ENCODE peak calls at places on chromosome 19, in nine cellular contexts. One of them, this sample, is unnamed.

GRCh38 chr19:39599116-39599515 is 3.2 kb upstream of the LGALS13 start:
- DNase-seq in Karpas-422: peak; percentile 82
- DNase-seq in lower lobe of right lung: no peak
- DNase-seq in endothelial cell of umbilical vein: peak; percentile 18
- DNase-seq in pancreas: no peak
- DNase-seq in fibroblast of the conjunctiva: no peak
- DNase-seq in stimulated activated CD8-positive, alpha-beta memory T cell treated with anti-CD3 and anti-CD28 coated beads, Interleukin-7, amount 100 ng/mL, for 1 hour: no peak
- DNase-seq in heart left ventricle: no peak
- DNase-seq in lower leg skin: no peak
- DNase-seq in this sample: peak; percentile 55

GRCh38 chr19:10998045-10998533 is 37.3 kb downstream of the SMARCA4 start:
- DNase-seq in Karpas-422: no peak
- DNase-seq in lower lobe of right lung: no peak
- DNase-seq in endothelial cell of umbilical vein: no peak
- DNase-seq in pancreas: no peak
- DNase-seq in fibroblast of the conjunctiva: peak; percentile 38
- DNase-seq in stimulated activated CD8-positive, alpha-beta memory T cell treated with anti-CD3 and anti-CD28 coated beads, Interleukin-7, amount 100 ng/mL, for 1 hour: no peak
- DNase-seq in heart left ventricle: no peak
- DNase-seq in lower leg skin: no peak
- DNase-seq in this sample: no peak

GRCh38 chr19:33440682-33441081 is 67.2 kb downstream of the CEBPG start:
- DNase-seq in Karpas-422: no peak
- DNase-seq in lower lobe of right lung: peak; percentile 21
- DNase-seq in endothelial cell of umbilical vein: no peak
- DNase-seq in pancreas: no peak
- DNase-seq in fibroblast of the conjunctiva: no peak
- DNase-seq in stimulated activated CD8-positive, alpha-beta memory T cell treated with anti-CD3 and anti-CD28 coated beads, Interleukin-7, amount 100 ng/mL, for 1 hour: no peak
- DNase-seq in heart left ventricle: no peak
- DNase-seq in lower leg skin: no peak
- DNase-seq in this sample: no peak

GRCh38 chr19:44912854-44913253 is 1.6 kb upstream of the APOC1 start:
- DNase-seq in Karpas-422: no peak
- DNase-seq in lower lobe of right lung: peak; percentile 76
- DNase-seq in endothelial cell of umbilical vein: no peak
- DNase-seq in pancreas: no peak
- DNase-seq in fibroblast of the conjunctiva: no peak
- DNase-seq in stimulated activated CD8-positive, alpha-beta memory T cell treated with anti-CD3 and anti-CD28 coated beads, Interleukin-7, amount 100 ng/mL, for 1 hour: no peak
- DNase-seq in heart left ventricle: no peak
- DNase-seq in lower leg skin: no peak
- DNase-seq in this sample: no peak

GRCh38 chr19:3360494-3361383 is 5.6 kb upstream of the NFIC start:
- DNase-seq in Karpas-422: peak; percentile 67
- DNase-seq in lower lobe of right lung: peak; percentile 79
- DNase-seq in endothelial cell of umbilical vein: peak; percentile 47
- DNase-seq in pancreas: no peak
- DNase-seq in fibroblast of the conjunctiva: no peak
- DNase-seq in stimulated activated CD8-positive, alpha-beta memory T cell treated with anti-CD3 and anti-CD28 coated beads, Interleukin-7, amount 100 ng/mL, for 1 hour: peak; percentile 50
- DNase-seq in heart left ventricle: peak; percentile 86
- DNase-seq in lower leg skin: peak; percentile 73
- DNase-seq in this sample: peak; percentile 59

GRCh38 chr19:34556500-34556899 is 74.9 kb downstream of the WTIP start:
- DNase-seq in Karpas-422: peak; percentile 83
- DNase-seq in lower lobe of right lung: no peak
- DNase-seq in endothelial cell of umbilical vein: peak; percentile 8
- DNase-seq in pancreas: peak; percentile 39
- DNase-seq in fibroblast of the conjunctiva: peak; percentile 16
- DNase-seq in stimulated activated CD8-positive, alpha-beta memory T cell treated with anti-CD3 and anti-CD28 coated beads, Interleukin-7, amount 100 ng/mL, for 1 hour: no peak
- DNase-seq in heart left ventricle: no peak
- DNase-seq in lower leg skin: no peak
- DNase-seq in this sample: peak; percentile 45

GRCh38 chr19:48991823-48992570 is 1.1 kb downstream of the GYS1 start:
- DNase-seq in Karpas-422: peak; percentile 70
- DNase-seq in lower lobe of right lung: peak; percentile 63
- DNase-seq in endothelial cell of umbilical vein: peak; percentile 70
- DNase-seq in pancreas: no peak
- DNase-seq in fibroblast of the conjunctiva: peak; percentile 75
- DNase-seq in stimulated activated CD8-positive, alpha-beta memory T cell treated with anti-CD3 and anti-CD28 coated beads, Interleukin-7, amount 100 ng/mL, for 1 hour: no peak
- DNase-seq in heart left ventricle: peak; percentile 74
- DNase-seq in lower leg skin: peak; percentile 69
- DNase-seq in this sample: peak; percentile 81

GRCh38 chr19:47608908-47609879 is at the start of gene BICRA:
- DNase-seq in Karpas-422: peak; percentile 93
- DNase-seq in lower lobe of right lung: peak; percentile 91
- DNase-seq in endothelial cell of umbilical vein: peak; percentile 62
- DNase-seq in pancreas: peak; percentile 86
- DNase-seq in fibroblast of the conjunctiva: peak; percentile 57
- DNase-seq in stimulated activated CD8-positive, alpha-beta memory T cell treated with anti-CD3 and anti-CD28 coated beads, Interleukin-7, amount 100 ng/mL, for 1 hour: peak; percentile 62
- DNase-seq in heart left ventricle: peak; percentile 83
- DNase-seq in lower leg skin: peak; percentile 74
- DNase-seq in this sample: peak; percentile 85

GRCh38 chr19:41356984-41357739 is 3.4 kb upstream of the TGFB1 start:
- DNase-seq in Karpas-422: no peak
- DNase-seq in lower lobe of right lung: no peak
- DNase-seq in endothelial cell of umbilical vein: no peak
- DNase-seq in pancreas: no peak
- DNase-seq in fibroblast of the conjunctiva: no peak
- DNase-seq in stimulated activated CD8-positive, alpha-beta memory T cell treated with anti-CD3 and anti-CD28 coated beads, Interleukin-7, amount 100 ng/mL, for 1 hour: no peak
- DNase-seq in heart left ventricle: no peak
- DNase-seq in lower leg skin: no peak
- DNase-seq in this sample: no peak

GRCh38 chr19:7200739-7201138 is 93.5 kb downstream of the INSR start:
- DNase-seq in Karpas-422: no peak
- DNase-seq in lower lobe of right lung: no peak
- DNase-seq in endothelial cell of umbilical vein: no peak
- DNase-seq in pancreas: no peak
- DNase-seq in fibroblast of the conjunctiva: no peak
- DNase-seq in stimulated activated CD8-positive, alpha-beta memory T cell treated with anti-CD3 and anti-CD28 coated beads, Interleukin-7, amount 100 ng/mL, for 1 hour: no peak
- DNase-seq in heart left ventricle: no peak
- DNase-seq in lower leg skin: no peak
- DNase-seq in this sample: no peak

GRCh38 chr19:13006431-13007281 is 11.4 kb downstream of the NFIX start:
- DNase-seq in Karpas-422: no peak
- DNase-seq in lower lobe of right lung: no peak
- DNase-seq in endothelial cell of umbilical vein: no peak
- DNase-seq in pancreas: no peak
- DNase-seq in fibroblast of the conjunctiva: no peak
- DNase-seq in stimulated activated CD8-positive, alpha-beta memory T cell treated with anti-CD3 and anti-CD28 coated beads, Interleukin-7, amount 100 ng/mL, for 1 hour: no peak
- DNase-seq in heart left ventricle: no peak
- DNase-seq in lower leg skin: no peak
- DNase-seq in this sample: no peak

GRCh38 chr19:11225815-11226214 is 13.6 kb upstream of the ANGPTL8 start:
- DNase-seq in Karpas-422: no peak
- DNase-seq in lower lobe of right lung: no peak
- DNase-seq in endothelial cell of umbilical vein: no peak
- DNase-seq in pancreas: no peak
- DNase-seq in fibroblast of the conjunctiva: no peak
- DNase-seq in stimulated activated CD8-positive, alpha-beta memory T cell treated with anti-CD3 and anti-CD28 coated beads, Interleukin-7, amount 100 ng/mL, for 1 hour: no peak
- DNase-seq in heart left ventricle: no peak
- DNase-seq in lower leg skin: no peak
- DNase-seq in this sample: no peak

GRCh38 chr19:2041436-2041685 is 9.7 kb downstream of the MKNK2 start:
- DNase-seq in Karpas-422: no peak
- DNase-seq in lower lobe of right lung: no peak
- DNase-seq in endothelial cell of umbilical vein: no peak
- DNase-seq in pancreas: no peak
- DNase-seq in fibroblast of the conjunctiva: no peak
- DNase-seq in stimulated activated CD8-positive, alpha-beta memory T cell treated with anti-CD3 and anti-CD28 coated beads, Interleukin-7, amount 100 ng/mL, for 1 hour: no peak
- DNase-seq in heart left ventricle: no peak
- DNase-seq in lower leg skin: no peak
- DNase-seq in this sample: no peak

GRCh38 chr19:23512151-23512925 is 117.1 kb upstream of the ZNF91 start:
- DNase-seq in Karpas-422: no peak
- DNase-seq in lower lobe of right lung: no peak
- DNase-seq in endothelial cell of umbilical vein: no peak
- DNase-seq in pancreas: no peak
- DNase-seq in fibroblast of the conjunctiva: no peak
- DNase-seq in stimulated activated CD8-positive, alpha-beta memory T cell treated with anti-CD3 and anti-CD28 coated beads, Interleukin-7, amount 100 ng/mL, for 1 hour: no peak
- DNase-seq in heart left ventricle: no peak
- DNase-seq in lower leg skin: no peak
- DNase-seq in this sample: no peak

GRCh38 chr19:3881272-3882040 is 971 bp downstream of the ATCAY start:
- DNase-seq in Karpas-422: no peak
- DNase-seq in lower lobe of right lung: no peak
- DNase-seq in endothelial cell of umbilical vein: no peak
- DNase-seq in pancreas: no peak
- DNase-seq in fibroblast of the conjunctiva: no peak
- DNase-seq in stimulated activated CD8-positive, alpha-beta memory T cell treated with anti-CD3 and anti-CD28 coated beads, Interleukin-7, amount 100 ng/mL, for 1 hour: no peak
- DNase-seq in heart left ventricle: no peak
- DNase-seq in lower leg skin: no peak
- DNase-seq in this sample: no peak

GRCh38 chr19:35220315-35220921 is 8.1 kb downstream of the FAM187B start:
- DNase-seq in Karpas-422: no peak
- DNase-seq in lower lobe of right lung: no peak
- DNase-seq in endothelial cell of umbilical vein: peak; percentile 9
- DNase-seq in pancreas: no peak
- DNase-seq in fibroblast of the conjunctiva: no peak
- DNase-seq in stimulated activated CD8-positive, alpha-beta memory T cell treated with anti-CD3 and anti-CD28 coated beads, Interleukin-7, amount 100 ng/mL, for 1 hour: no peak
- DNase-seq in heart left ventricle: no peak
- DNase-seq in lower leg skin: no peak
- DNase-seq in this sample: no peak

GRCh38 chr19:35845215-35846037 is 6.9 kb downstream of the NPHS1 start:
- DNase-seq in Karpas-422: no peak
- DNase-seq in lower lobe of right lung: no peak
- DNase-seq in endothelial cell of umbilical vein: no peak
- DNase-seq in pancreas: peak; percentile 78
- DNase-seq in fibroblast of the conjunctiva: no peak
- DNase-seq in stimulated activated CD8-positive, alpha-beta memory T cell treated with anti-CD3 and anti-CD28 coated beads, Interleukin-7, amount 100 ng/mL, for 1 hour: no peak
- DNase-seq in heart left ventricle: no peak
- DNase-seq in lower leg skin: no peak
- DNase-seq in this sample: no peak

GRCh38 chr19:51637362-51637978 is 7.3 kb upstream of the SIGLEC5 start:
- DNase-seq in Karpas-422: peak; percentile 79
- DNase-seq in lower lobe of right lung: no peak
- DNase-seq in endothelial cell of umbilical vein: peak; percentile 19
- DNase-seq in pancreas: no peak
- DNase-seq in fibroblast of the conjunctiva: no peak
- DNase-seq in stimulated activated CD8-positive, alpha-beta memory T cell treated with anti-CD3 and anti-CD28 coated beads, Interleukin-7, amount 100 ng/mL, for 1 hour: no peak
- DNase-seq in heart left ventricle: no peak
- DNase-seq in lower leg skin: no peak
- DNase-seq in this sample: peak; percentile 21

GRCh38 chr19:35549174-35549788 is 3.9 kb downstream of the TMEM147 start:
- DNase-seq in Karpas-422: peak; percentile 90
- DNase-seq in lower lobe of right lung: no peak
- DNase-seq in endothelial cell of umbilical vein: peak; percentile 48
- DNase-seq in pancreas: peak; percentile 67
- DNase-seq in fibroblast of the conjunctiva: peak; percentile 30
- DNase-seq in stimulated activated CD8-positive, alpha-beta memory T cell treated with anti-CD3 and anti-CD28 coated beads, Interleukin-7, amount 100 ng/mL, for 1 hour: peak; percentile 16
- DNase-seq in heart left ventricle: peak; percentile 48
- DNase-seq in lower leg skin: peak; percentile 46
- DNase-seq in this sample: peak; percentile 82

GRCh38 chr19:5996598-5997320 is 18.8 kb upstream of the RANBP3 start:
- DNase-seq in Karpas-422: no peak
- DNase-seq in lower lobe of right lung: no peak
- DNase-seq in endothelial cell of umbilical vein: no peak
- DNase-seq in pancreas: no peak
- DNase-seq in fibroblast of the conjunctiva: no peak
- DNase-seq in stimulated activated CD8-positive, alpha-beta memory T cell treated with anti-CD3 and anti-CD28 coated beads, Interleukin-7, amount 100 ng/mL, for 1 hour: no peak
- DNase-seq in heart left ventricle: no peak
- DNase-seq in lower leg skin: no peak
- DNase-seq in this sample: no peak

GRCh38 chr19:40277356-40277755 is 7.8 kb downstream of the AKT2 start:
- DNase-seq in Karpas-422: no peak
- DNase-seq in lower lobe of right lung: no peak
- DNase-seq in endothelial cell of umbilical vein: no peak
- DNase-seq in pancreas: no peak
- DNase-seq in fibroblast of the conjunctiva: no peak
- DNase-seq in stimulated activated CD8-positive, alpha-beta memory T cell treated with anti-CD3 and anti-CD28 coated beads, Interleukin-7, amount 100 ng/mL, for 1 hour: no peak
- DNase-seq in heart left ventricle: no peak
- DNase-seq in lower leg skin: no peak
- DNase-seq in this sample: no peak

GRCh38 chr19:8148410-8149231 is 771 bp downstream of the FBN3 start:
- DNase-seq in Karpas-422: no peak
- DNase-seq in lower lobe of right lung: peak; percentile 58
- DNase-seq in endothelial cell of umbilical vein: no peak
- DNase-seq in pancreas: no peak
- DNase-seq in fibroblast of the conjunctiva: no peak
- DNase-seq in stimulated activated CD8-positive, alpha-beta memory T cell treated with anti-CD3 and anti-CD28 coated beads, Interleukin-7, amount 100 ng/mL, for 1 hour: no peak
- DNase-seq in heart left ventricle: no peak
- DNase-seq in lower leg skin: no peak
- DNase-seq in this sample: no peak

GRCh38 chr19:55370305-55370988 is at the start of gene IL11:
- DNase-seq in Karpas-422: no peak
- DNase-seq in lower lobe of right lung: no peak
- DNase-seq in endothelial cell of umbilical vein: no peak
- DNase-seq in pancreas: no peak
- DNase-seq in fibroblast of the conjunctiva: no peak
- DNase-seq in stimulated activated CD8-positive, alpha-beta memory T cell treated with anti-CD3 and anti-CD28 coated beads, Interleukin-7, amount 100 ng/mL, for 1 hour: no peak
- DNase-seq in heart left ventricle: no peak
- DNase-seq in lower leg skin: no peak
- DNase-seq in this sample: no peak

GRCh38 chr19:45878043-45878794 is 7.7 kb downstream of the IRF2BP1 start:
- DNase-seq in Karpas-422: no peak
- DNase-seq in lower lobe of right lung: no peak
- DNase-seq in endothelial cell of umbilical vein: no peak
- DNase-seq in pancreas: peak; percentile 88
- DNase-seq in fibroblast of the conjunctiva: no peak
- DNase-seq in stimulated activated CD8-positive, alpha-beta memory T cell treated with anti-CD3 and anti-CD28 coated beads, Interleukin-7, amount 100 ng/mL, for 1 hour: no peak
- DNase-seq in heart left ventricle: no peak
- DNase-seq in lower leg skin: no peak
- DNase-seq in this sample: no peak

GRCh38 chr19:10339380-10339960 is at the start of gene ICAM3:
- DNase-seq in Karpas-422: peak; percentile 87
- DNase-seq in lower lobe of right lung: peak; percentile 77
- DNase-seq in endothelial cell of umbilical vein: no peak
- DNase-seq in pancreas: no peak
- DNase-seq in fibroblast of the conjunctiva: no peak
- DNase-seq in stimulated activated CD8-positive, alpha-beta memory T cell treated with anti-CD3 and anti-CD28 coated beads, Interleukin-7, amount 100 ng/mL, for 1 hour: peak; percentile 36
- DNase-seq in heart left ventricle: no peak
- DNase-seq in lower leg skin: no peak
- DNase-seq in this sample: peak; percentile 14

GRCh38 chr19:39752390-39752789 is 14.6 kb upstream of the CLC start:
- DNase-seq in Karpas-422: no peak
- DNase-seq in lower lobe of right lung: no peak
- DNase-seq in endothelial cell of umbilical vein: no peak
- DNase-seq in pancreas: no peak
- DNase-seq in fibroblast of the conjunctiva: no peak
- DNase-seq in stimulated activated CD8-positive, alpha-beta memory T cell treated with anti-CD3 and anti-CD28 coated beads, Interleukin-7, amount 100 ng/mL, for 1 hour: no peak
- DNase-seq in heart left ventricle: no peak
- DNase-seq in lower leg skin: no peak
- DNase-seq in this sample: no peak

GRCh38 chr19:7962644-7963268 is 19.3 kb upstream of the TIMM44 start:
- DNase-seq in Karpas-422: no peak
- DNase-seq in lower lobe of right lung: no peak
- DNase-seq in endothelial cell of umbilical vein: no peak
- DNase-seq in pancreas: no peak
- DNase-seq in fibroblast of the conjunctiva: no peak
- DNase-seq in stimulated activated CD8-positive, alpha-beta memory T cell treated with anti-CD3 and anti-CD28 coated beads, Interleukin-7, amount 100 ng/mL, for 1 hour: no peak
- DNase-seq in heart left ventricle: no peak
- DNase-seq in lower leg skin: no peak
- DNase-seq in this sample: no peak

GRCh38 chr19:19039901-19040300 is 6.5 kb downstream of the ARMC6 start:
- DNase-seq in Karpas-422: peak; percentile 61
- DNase-seq in lower lobe of right lung: no peak
- DNase-seq in endothelial cell of umbilical vein: no peak
- DNase-seq in pancreas: no peak
- DNase-seq in fibroblast of the conjunctiva: no peak
- DNase-seq in stimulated activated CD8-positive, alpha-beta memory T cell treated with anti-CD3 and anti-CD28 coated beads, Interleukin-7, amount 100 ng/mL, for 1 hour: no peak
- DNase-seq in heart left ventricle: no peak
- DNase-seq in lower leg skin: no peak
- DNase-seq in this sample: no peak

GRCh38 chr19:51361228-51361627 is 5.0 kb downstream of the ETFB start:
- DNase-seq in Karpas-422: peak; percentile 38
- DNase-seq in lower lobe of right lung: no peak
- DNase-seq in endothelial cell of umbilical vein: no peak
- DNase-seq in pancreas: no peak
- DNase-seq in fibroblast of the conjunctiva: no peak
- DNase-seq in stimulated activated CD8-positive, alpha-beta memory T cell treated with anti-CD3 and anti-CD28 coated beads, Interleukin-7, amount 100 ng/mL, for 1 hour: no peak
- DNase-seq in heart left ventricle: no peak
- DNase-seq in lower leg skin: no peak
- DNase-seq in this sample: no peak

GRCh38 chr19:35637165-35637564 is 4.4 kb upstream of the ETV2 start:
- DNase-seq in Karpas-422: no peak
- DNase-seq in lower lobe of right lung: no peak
- DNase-seq in endothelial cell of umbilical vein: no peak
- DNase-seq in pancreas: no peak
- DNase-seq in fibroblast of the conjunctiva: no peak
- DNase-seq in stimulated activated CD8-positive, alpha-beta memory T cell treated with anti-CD3 and anti-CD28 coated beads, Interleukin-7, amount 100 ng/mL, for 1 hour: no peak
- DNase-seq in heart left ventricle: no peak
- DNase-seq in lower leg skin: no peak
- DNase-seq in this sample: no peak

GRCh38 chr19:50906217-50906616 is 5.0 kb downstream of the KLK4 start:
- DNase-seq in Karpas-422: peak; percentile 90
- DNase-seq in lower lobe of right lung: no peak
- DNase-seq in endothelial cell of umbilical vein: no peak
- DNase-seq in pancreas: peak; percentile 13
- DNase-seq in fibroblast of the conjunctiva: no peak
- DNase-seq in stimulated activated CD8-positive, alpha-beta memory T cell treated with anti-CD3 and anti-CD28 coated beads, Interleukin-7, amount 100 ng/mL, for 1 hour: no peak
- DNase-seq in heart left ventricle: no peak
- DNase-seq in lower leg skin: no peak
- DNase-seq in this sample: peak; percentile 52